ENCODE peak calls at places on chromosomes 13 and 19, in five cellular contexts. Z is activated naive CD8-positive, alpha-beta T cell treated with anti-CD3 and anti-CD28 coated beads, Interleukin-2, amount 50 U/mL, for 24 hours; P is lower lobe of right lung; F is iris pigment epithelial cell; N is NCI-H69. X is an unnamed sample.

GRCh38 chr19:35123573-35123972 is 8.0 kb downstream of the FXYD3 start:
- DNase-seq in N (peak), P (no peak), Z (no peak), F (no peak), X (no peak)

GRCh38 chr19:41616785-41617621 is 9.9 kb downstream of the CEACAM4 start:
- DNase-seq in Z (no peak), P (no peak), N (no peak), F (peak), X (peak)

GRCh38 chr13:83281666-83282065 is 600.6 kb downstream of the SLITRK1 start:
- DNase-seq in Z (no peak), N (no peak), P (no peak), F (no peak), X (no peak)

GRCh38 chr13:46728777-46729176 is 68.2 kb downstream of the ESD start:
- DNase-seq in F (peak), P (no peak), N (peak), Z (peak), X (no peak)

GRCh38 chr19:2663920-2664571 is 38.4 kb downstream of the GNG7 start:
- DNase-seq in Z (no peak), P (no peak), N (no peak), F (no peak), X (no peak)

GRCh38 chr19:4059931-4060620 is 6.6 kb downstream of the ZBTB7A start:
- DNase-seq in P (peak), N (no peak), F (no peak), Z (peak), X (no peak)

GRCh38 chr13:36395280-36395679 is 37.0 kb upstream of the CCNA1 start:
- DNase-seq in N (peak), Z (no peak), P (no peak), F (peak), X (no peak)

GRCh38 chr19:34838248-34838647 is 65.2 kb upstream of the ZNF599 start:
- DNase-seq in F (peak), N (no peak), P (no peak), Z (no peak), X (no peak)

GRCh38 chr13:64154514-64154913 is 2738.9 kb upstream of the PCDH20 start:
- DNase-seq in P (no peak), N (peak), F (peak), Z (no peak), X (no peak)

GRCh38 chr19:13831560-13832056 is 36.4 kb downstream of the ZSWIM4 start:
- DNase-seq in Z (no peak), P (no peak), N (no peak), F (no peak), X (no peak)

GRCh38 chr13:23468811-23469210 is 35.3 kb upstream of the SACS start:
- DNase-seq in N (peak), Z (no peak), P (no peak), F (no peak), X (no peak)

GRCh38 chr13:97753942-97754670 is 199.4 kb upstream of the IPO5 start:
- DNase-seq in Z (no peak), F (no peak), N (peak), P (no peak), X (no peak)